ENCODE peak calls at places on chromosomes 12 and 14, in six cellular contexts. M, V, O, B, D and Z are unnamed samples.

GRCh38 chr14:100554082-100554677 is 33.0 kb downstream of the BEGAIN start:
- DNase-seq in M (no peak), V (peak; percentile 68), O (no peak), B (no peak), D (no peak), Z (peak; percentile 42)

GRCh38 chr12:43653289-43653915 is 101.4 kb upstream of the ADAMTS20 start:
- DNase-seq in O (no peak), M (no peak), V (no peak), D (no peak), B (no peak), Z (no peak)

GRCh38 chr14:43983721-43984120 is 523.4 kb downstream of the FSCB start:
- DNase-seq in M (no peak), D (no peak), O (no peak), V (no peak), B (no peak), Z (no peak)

GRCh38 chr14:87175175-87175574 is 817.8 kb downstream of the GALC start:
- DNase-seq in D (no peak), V (no peak), O (no peak), M (no peak), B (no peak), Z (no peak)

GRCh38 chr12:79657136-79657535 is 33.6 kb downstream of the PAWR start:
- DNase-seq in B (no peak), O (no peak), D (no peak), V (no peak), M (no peak), Z (no peak)

GRCh38 chr12:50689437-50689836 is 74.5 kb upstream of the ATF1 start:
- DNase-seq in V (no peak), O (no peak), B (no peak), M (no peak), D (no peak), Z (no peak)

GRCh38 chr12:123050331-123050809 is 69.9 kb downstream of the ARL6IP4 start:
- DNase-seq in O (no peak), V (no peak), M (no peak), B (no peak), D (no peak), Z (no peak)

GRCh38 chr12:90922068-90922743 is 32.8 kb downstream of the CCER1 start:
- DNase-seq in M (no peak), O (no peak), D (no peak), B (no peak), V (no peak), Z (no peak)

GRCh38 chr14:54188036-54188666 is 208.7 kb upstream of the CDKN3 start:
- DNase-seq in O (no peak), M (no peak), B (no peak), V (no peak), D (no peak), Z (no peak)

GRCh38 chr14:95297832-95298231 is 21.9 kb downstream of the CLMN start:
- DNase-seq in O (no peak), V (no peak), D (no peak), B (no peak), M (no peak), Z (no peak)

GRCh38 chr12:68225576-68226476 is at the start of gene IL26:
- DNase-seq in M (no peak), O (no peak), B (no peak), V (no peak), D (no peak), Z (no peak)

GRCh38 chr12:55019784-55020183 is at the start of gene NEUROD4:
- DNase-seq in M (peak; percentile 80), D (peak; percentile 30), V (peak; percentile 73), O (no peak), B (no peak), Z (no peak)

GRCh38 chr12:41924111-41924510 is 220.6 kb downstream of the GXYLT1 start:
- DNase-seq in B (no peak), V (no peak), D (no peak), M (no peak), O (no peak), Z (no peak)

GRCh38 chr14:102891556-102891955 is 30.9 kb upstream of the AMN start:
- DNase-seq in D (no peak), M (no peak), V (no peak), B (no peak), O (no peak), Z (no peak)

GRCh38 chr12:80807640-80808288 is 91.1 kb downstream of the MYF5 start:
- DNase-seq in O (no peak), V (no peak), D (peak; percentile 11), M (no peak), B (peak; percentile 59), Z (no peak)

GRCh38 chr12:18998343-18999270 is 130.9 kb upstream of the PLEKHA5 start:
- DNase-seq in D (no peak), M (no peak), B (no peak), V (no peak), O (peak; percentile 50), Z (no peak)

GRCh38 chr12:82635263-82635662 is 51.4 kb upstream of the TMTC2 start:
- DNase-seq in M (no peak), O (no peak), V (no peak), B (no peak), D (no peak), Z (no peak)

GRCh38 chr14:104096751-104097700 is 11.5 kb downstream of the ASPG start:
- DNase-seq in V (no peak), O (no peak), M (no peak), D (no peak), B (no peak), Z (no peak)

GRCh38 chr12:131009595-131010270 is 56.0 kb downstream of the ADGRD1 start:
- DNase-seq in O (no peak), B (no peak), V (no peak), M (no peak), D (no peak), Z (no peak)

GRCh38 chr14:66206554-66206953 is 279.6 kb upstream of the CCDC196 start:
- DNase-seq in B (no peak), M (no peak), O (no peak), D (no peak), V (peak; percentile 5), Z (no peak)

GRCh38 chr14:59751578-59751977 is 119.0 kb downstream of the RTN1 start:
- DNase-seq in O (no peak), V (no peak), B (no peak), D (no peak), M (no peak), Z (no peak)

GRCh38 chr12:87848248-87848868 is 180.8 kb downstream of the C12orf50 start:
- DNase-seq in V (peak; percentile 45), B (peak; percentile 12), D (peak; percentile 25), O (peak; percentile 31), M (no peak), Z (peak; percentile 20)

GRCh38 chr12:48021485-48022179 is 17.4 kb upstream of the COL2A1 start:
- DNase-seq in O (no peak), B (no peak), V (no peak), M (peak; percentile 74), D (no peak), Z (no peak)

GRCh38 chr12:52246720-52247621 is 13.9 kb downstream of the KRT7 start:
- DNase-seq in B (no peak), M (no peak), V (no peak), D (peak; percentile 82), O (no peak), Z (no peak)

GRCh38 chr14:48723841-48724495 is 862.2 kb downstream of the RPS29 start:
- DNase-seq in M (no peak), B (no peak), D (no peak), O (no peak), V (no peak), Z (no peak)

DNA sequence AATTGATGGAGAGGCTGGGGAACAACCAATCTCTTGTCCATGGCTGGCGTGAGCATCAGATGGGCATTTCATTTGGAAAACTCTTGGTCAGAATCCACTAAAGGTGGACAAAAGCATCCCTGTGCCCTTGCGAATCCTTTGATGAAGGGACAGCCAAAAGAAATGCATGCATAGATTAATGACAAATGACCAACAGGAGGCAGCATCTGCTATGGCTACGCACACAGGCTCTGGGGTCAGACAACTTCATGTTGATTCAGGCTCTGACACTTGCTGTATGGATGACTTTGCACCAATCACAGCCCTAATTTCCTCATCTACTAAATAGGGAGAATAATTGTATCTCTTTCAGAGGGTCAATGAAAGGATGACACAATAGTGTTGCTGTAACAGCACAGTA is 117.5 kb downstream of the ASCL4 start:
- DNase-seq in O (no peak), B (no peak), M (no peak), V (peak; percentile 53), D (no peak), Z (peak; percentile 36)
- TF ChIP-seq GABPA in O (no peak), B (no peak), M (no peak), V (no peak), D (no peak), Z (no peak)

GRCh38 chr14:64704743-64705405 is 650 bp downstream of the PLEKHG3 start:
- DNase-seq in D (no peak), M (peak; percentile 70), V (no peak), O (peak; percentile 79), B (no peak), Z (no peak)
- TF ChIP-seq CTCF in D (no peak), M (no peak), V (no peak), O (no peak), B (no peak), Z (no peak)

DNA sequence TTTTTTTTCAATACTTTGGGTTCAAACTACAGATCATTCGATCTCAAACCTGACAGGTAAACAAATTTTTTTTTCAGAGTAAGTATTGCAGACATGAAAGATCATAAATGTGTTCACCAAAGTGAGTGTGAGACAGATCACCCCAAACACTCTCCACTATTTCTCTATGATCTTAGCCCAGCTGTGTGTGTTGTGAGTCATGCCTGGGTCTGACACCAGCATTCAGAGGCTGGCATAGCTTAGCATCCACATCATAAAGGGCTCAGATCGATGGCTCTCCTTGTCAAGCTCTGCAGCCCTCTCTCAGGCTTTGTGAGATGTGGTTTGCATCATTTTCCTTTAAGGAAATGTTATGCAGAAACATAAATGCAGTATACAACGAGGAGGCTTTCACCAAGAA is 164.9 kb downstream of the ETV6 start:
- DNase-seq in B (no peak), M (no peak), O (no peak), D (peak; percentile 43), V (no peak), Z (no peak)
- H3K27ac ChIP-seq in B (peak overlapping the region; percentile 93), M (no peak overlapping the region), O (no peak overlapping the region), D (no peak overlapping the region), V (no peak overlapping the region), Z (peak overlapping the region; percentile 95)

GRCh38 chr14:99158150-99158549 is 113.8 kb downstream of the BCL11B start:
- DNase-seq in D (no peak), B (no peak), O (no peak), M (no peak), V (no peak), Z (no peak)
- TF ChIP-seq GABPA in D (no peak), B (no peak), O (no peak), M (no peak), V (no peak), Z (no peak)

DNA sequence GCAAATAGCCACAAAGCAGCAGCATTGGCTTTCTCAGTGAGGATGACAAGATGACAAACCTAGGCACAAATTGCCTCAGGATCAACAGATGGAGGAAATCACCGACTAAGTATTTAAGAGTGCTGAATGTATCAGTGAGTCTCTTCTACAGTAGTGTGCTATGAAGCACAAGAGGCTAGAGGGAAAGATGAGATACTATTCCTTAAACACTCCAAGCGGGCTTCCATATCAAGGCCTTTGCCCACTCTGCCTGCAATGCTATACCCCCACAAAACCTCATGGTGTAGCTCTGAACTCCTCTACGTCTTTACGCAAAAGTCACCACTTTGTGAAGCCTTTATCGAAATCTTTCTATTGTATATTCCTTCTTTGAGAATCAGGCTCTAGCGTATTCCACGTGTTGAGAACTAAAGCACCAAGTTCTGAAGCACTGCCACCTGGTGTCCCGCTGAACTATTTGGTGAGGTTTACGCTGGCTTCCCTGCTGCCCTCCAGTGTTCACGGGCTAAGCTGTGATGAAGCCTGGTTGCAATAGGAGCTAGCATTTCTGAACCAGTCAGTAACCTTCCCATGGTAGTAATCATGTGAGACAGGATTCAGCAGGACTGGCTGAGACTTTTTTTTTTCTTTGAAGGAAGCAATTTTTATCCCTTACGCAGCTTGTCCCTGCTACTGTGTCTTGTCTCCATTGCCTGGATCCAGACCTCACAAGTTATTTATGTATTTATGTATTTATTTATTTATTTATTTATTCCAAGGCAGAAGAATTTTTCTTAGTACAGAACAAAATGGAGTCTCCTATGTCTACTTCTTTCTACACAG is 426.5 kb upstream of the OR4E1 start:
- DNase-seq in B (no peak), V (peak; percentile 53), D (peak; percentile 90), O (peak; percentile 10), M (peak; percentile 72), Z (no peak)
- TF ChIP-seq CTCF in B (peak; percentile 78), V (peak; percentile 59), D (peak; percentile 92), O (peak; percentile 55), M (peak; percentile 90), Z (peak; percentile 48)